ENCODE peak calls at places on chromosome 6, in nine cellular contexts. E is GM10248; T is bronchial epithelial cell; Z is osteocyte; A is NB4; M is ascending aorta; L is upper lobe of right lung; I is CD8-positive, alpha-beta T cell; C is body of pancreas. G is an unnamed sample.

GRCh38 chr6:35679399-35679798 is 9.3 kb downstream of the FKBP5 start:
- DNase-seq in E (no peak), T (no peak), Z (no peak), A (no peak), M (no peak), L (no peak), I (no peak), C (no peak), G (no peak)

GRCh38 chr6:90008908-90009501 is 114.7 kb downstream of the GJA10 start:
- DNase-seq in E (no peak), T (peak; percentile 91), Z (no peak), A (no peak), M (no peak), L (no peak), I (no peak), C (no peak), G (no peak)

GRCh38 chr6:18530201-18530600 is 143.1 kb downstream of the RNF144B start:
- DNase-seq in E (no peak), T (no peak), Z (no peak), A (no peak), M (no peak), L (no peak), I (no peak), C (no peak), G (no peak)

GRCh38 chr6:73134588-73134987 is 90.7 kb downstream of the KHDC1L start:
- DNase-seq in E (no peak), T (peak; percentile 7), Z (no peak), A (peak; percentile 43), M (no peak), L (peak; percentile 69), I (no peak), C (peak; percentile 16), G (no peak)

GRCh38 chr6:26187981-26188635 is 100.9 kb downstream of the HFE start:
- DNase-seq in E (no peak), T (peak; percentile 29), Z (no peak), A (peak; percentile 91), M (peak; percentile 75), L (no peak), I (no peak), C (peak; percentile 27), G (no peak)

GRCh38 chr6:1766663-1767062 is 156.9 kb downstream of the FOXC1 start:
- DNase-seq in E (no peak), T (no peak), Z (no peak), A (no peak), M (no peak), L (no peak), I (no peak), C (peak; percentile 73), G (no peak)

GRCh38 chr6:123965894-123966293 is 162.2 kb downstream of the NKAIN2 start:
- DNase-seq in E (no peak), T (peak; percentile 42), Z (no peak), A (no peak), M (no peak), L (no peak), I (no peak), C (no peak), G (no peak)

GRCh38 chr6:100504786-100505737 is 40.3 kb upstream of the SIM1 start:
- DNase-seq in E (no peak), T (peak; percentile 73), Z (no peak), A (no peak), M (peak; percentile 68), L (no peak), I (no peak), C (no peak), G (no peak)

GRCh38 chr6:134391221-134391620 is 73.3 kb upstream of the SGK1 start:
- DNase-seq in E (no peak), T (no peak), Z (no peak), A (no peak), M (no peak), L (no peak), I (no peak), C (no peak), G (no peak)

GRCh38 chr6:46491789-46492547 is 719 bp upstream of the RCAN2 start:
- DNase-seq in E (peak; percentile 49), T (peak; percentile 29), Z (peak; percentile 84), A (no peak), M (peak; percentile 83), L (peak; percentile 75), I (no peak), C (peak; percentile 65), G (peak; percentile 60)

GRCh38 chr6:49541210-49541724 is 9.2 kb upstream of the C6orf141 start:
- DNase-seq in E (no peak), T (peak; percentile 96), Z (no peak), A (peak; percentile 37), M (no peak), L (no peak), I (no peak), C (no peak), G (no peak)

GRCh38 chr6:36625161-36625919 is 31.2 kb downstream of the SRSF3 start:
- DNase-seq in E (no peak), T (no peak), Z (no peak), A (no peak), M (peak; percentile 79), L (peak; percentile 0), I (no peak), C (peak; percentile 44), G (no peak)

GRCh38 chr6:118652051-118652699 is 784 bp upstream of the CEP85L start:
- DNase-seq in E (no peak), T (no peak), Z (no peak), A (no peak), M (no peak), L (no peak), I (no peak), C (no peak), G (no peak)

GRCh38 chr6:18533793-18534192 is 146.6 kb downstream of the RNF144B start:
- DNase-seq in E (no peak), T (peak; percentile 18), Z (no peak), A (no peak), M (no peak), L (no peak), I (no peak), C (no peak), G (no peak)

GRCh38 chr6:129105035-129105434 is 222.1 kb downstream of the LAMA2 start:
- DNase-seq in E (no peak), T (no peak), Z (no peak), A (peak; percentile 6), M (no peak), L (no peak), I (no peak), C (no peak), G (no peak)

DNA sequence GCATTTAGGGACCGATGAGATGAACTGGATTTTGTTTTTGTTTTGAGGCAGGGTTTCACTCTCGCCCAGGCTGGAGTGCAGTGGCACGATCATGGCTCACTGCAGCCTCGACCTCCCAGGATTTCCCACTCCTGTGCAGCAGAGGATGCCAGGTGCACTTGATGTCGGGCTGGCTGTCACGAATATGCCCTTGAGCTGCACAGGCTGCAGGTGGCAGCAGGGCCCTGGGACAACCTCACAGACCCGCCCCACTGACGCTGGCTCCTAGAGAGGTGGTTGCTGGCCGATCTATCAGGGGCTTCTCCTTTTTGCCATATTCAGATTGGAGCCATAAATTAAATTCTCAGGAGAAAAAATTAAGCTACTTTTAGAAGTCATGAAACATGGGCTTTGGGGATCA is 32.2 kb downstream of the NQO2 start:
- DNase-seq in E (no peak), T (no peak), Z (no peak), A (no peak), M (no peak), L (no peak), I (no peak), C (no peak), G (no peak)
- TF ChIP-seq CTCF in E (peak; percentile 17), T (no peak), Z (no peak), A (no peak), M (no peak), L (no peak), I (no peak), C (no peak), G (no peak)

DNA sequence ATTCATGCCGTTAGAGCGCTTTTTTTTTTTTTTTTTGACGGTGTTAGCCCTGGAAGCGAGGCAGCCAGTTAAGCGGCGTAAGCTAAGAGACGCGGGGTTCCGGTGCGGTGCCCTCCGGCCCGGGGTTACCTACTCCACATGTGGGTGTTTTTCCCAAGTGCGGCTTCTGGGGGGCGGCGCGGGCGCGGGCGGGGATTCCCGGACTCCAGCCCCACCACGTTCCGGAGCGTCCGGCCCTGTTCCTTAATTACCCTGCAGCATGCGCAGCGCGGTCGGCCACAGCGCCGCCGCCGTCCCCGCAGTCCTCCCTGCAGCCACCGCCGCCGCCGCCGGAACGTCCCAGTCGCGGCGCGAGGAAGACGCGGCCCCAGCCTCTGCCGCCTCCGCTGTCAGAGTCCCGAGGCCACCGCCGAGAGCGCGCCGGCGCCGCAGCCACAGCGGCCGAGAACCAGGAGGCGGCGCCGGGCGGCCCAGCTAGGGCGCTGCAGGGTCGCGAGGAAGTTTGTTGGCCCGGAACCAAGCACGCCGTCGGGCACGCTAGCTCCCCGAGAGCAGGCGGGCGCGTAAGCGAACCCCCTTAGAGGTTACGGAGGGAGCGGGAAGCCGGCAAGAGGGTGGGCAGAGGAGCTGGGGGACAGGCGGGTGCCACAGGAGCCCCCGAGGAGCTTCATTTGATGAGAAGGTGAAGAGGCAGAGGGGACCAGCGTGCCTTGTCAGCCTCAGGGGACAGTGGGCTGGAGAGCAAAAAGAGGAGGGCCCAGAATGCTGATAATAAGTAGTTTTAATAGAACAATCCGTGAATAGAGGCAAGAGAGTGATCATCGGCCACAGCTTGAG is 937 bp downstream of the COL19A1 start:
- DNase-seq in E (peak; percentile 71), T (no peak), Z (peak; percentile 87), A (peak; percentile 79), M (peak; percentile 74), L (peak; percentile 79), I (peak; percentile 58), C (peak; percentile 58), G (peak; percentile 77)
- TF ChIP-seq CTCF in E (peak; percentile 19), T (peak; percentile 15), Z (peak; percentile 46), A (no peak), M (no peak), L (peak; percentile 21), I (no peak), C (peak; percentile 14), G (peak; percentile 49)

DNA sequence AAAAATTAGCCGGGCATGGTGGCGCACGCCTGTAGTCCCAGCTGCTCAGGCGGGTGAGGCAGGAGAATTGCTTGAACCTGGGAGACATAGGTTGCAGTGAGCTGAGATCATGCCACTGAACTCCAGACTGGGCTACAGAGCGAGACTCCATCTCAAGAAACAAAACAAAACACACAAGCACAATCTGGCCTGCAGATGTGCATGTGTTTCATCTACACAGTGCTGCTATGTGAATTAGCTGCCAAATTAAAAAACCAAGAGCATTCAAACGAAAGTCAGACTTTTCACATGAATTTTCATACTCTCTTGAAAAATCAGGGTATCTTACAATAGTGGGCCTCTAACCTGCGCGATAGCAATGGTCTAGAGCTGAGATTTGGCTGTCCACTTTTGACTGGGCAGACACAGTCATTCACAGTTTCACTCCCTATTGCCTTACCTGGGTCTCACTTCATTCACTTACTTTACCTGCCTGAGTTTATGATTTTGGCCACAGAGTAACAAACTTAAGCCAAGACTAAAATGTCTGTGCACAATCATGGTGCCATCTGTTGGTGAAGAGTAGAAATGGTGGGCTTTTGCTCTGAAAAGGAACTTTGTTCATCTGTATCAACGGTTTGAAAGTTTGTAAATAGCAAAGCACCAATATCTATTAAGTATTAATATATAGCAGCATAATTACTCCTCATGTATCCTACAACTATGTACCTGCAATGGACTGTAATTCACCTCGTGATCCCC is 138.4 kb upstream of the UST start:
- DNase-seq in E (no peak), T (peak; percentile 31), Z (no peak), A (peak; percentile 22), M (no peak), L (no peak), I (no peak), C (no peak), G (no peak)
- TF ChIP-seq CTCF in E (peak; percentile 16), T (peak; percentile 35), Z (peak; percentile 58), A (peak; percentile 66), M (peak; percentile 9), L (peak; percentile 47), I (no peak), C (peak; percentile 21), G (peak; percentile 12)

GRCh38 chr6:42025790-42026311 is 24.5 kb upstream of the TAF8 start:
- DNase-seq in E (no peak), T (no peak), Z (no peak), A (no peak), M (no peak), L (no peak), I (no peak), C (no peak), G (no peak)
- TF ChIP-seq CTCF in E (no peak), T (no peak), Z (no peak), A (no peak), M (no peak), L (no peak), I (no peak), C (no peak), G (no peak)